ENCODE peak calls at places on chromosomes 12 and 14, in nine cellular contexts. V is foreskin fibroblast; F is stimulated activated CD4-positive, alpha-beta T cell treated with anti-CD3 and anti-CD28 coated beads, Interleukin-15, amount 100 ng/mL, for 1 hour; I is RWPE1; Y is NCI-H1436; G is activated naive CD4-positive, alpha-beta T cell; N is NCI-H1105 treated with DMSO at 0.1 percent for 48 hours; S is CD4-positive, CD25-positive, alpha-beta regulatory T cell; M is HepG2. R is an unnamed sample.

GRCh38 chr12:129839679-129840078 is 64.1 kb downstream of the TMEM132D start:
- DNase-seq in V (no peak), F (no peak), I (no peak), Y (no peak), G (no peak), N (no peak), S (no peak), M (no peak), R (no peak)

GRCh38 chr14:52692248-52692962 is 3.0 kb downstream of the ERO1A start:
- DNase-seq in V (peak), F (no peak), I (no peak), Y (no peak), G (no peak), N (no peak), S (peak), M (no peak), R (no peak)

GRCh38 chr12:13749380-13749779 is 232.0 kb downstream of the GRIN2B start:
- DNase-seq in V (no peak), F (no peak), I (no peak), Y (no peak), G (no peak), N (no peak), S (no peak), M (no peak), R (no peak)

GRCh38 chr14:23006544-23007419 is 3.2 kb downstream of the C14orf93 start:
- DNase-seq in V (peak), F (peak), I (peak), Y (peak), G (peak), N (peak), S (peak), M (peak), R (peak)

GRCh38 chr14:104102282-104102914 is 16.9 kb downstream of the ASPG start:
- DNase-seq in V (no peak), F (no peak), I (no peak), Y (no peak), G (no peak), N (no peak), S (no peak), M (no peak), R (no peak)

GRCh38 chr12:68622250-68622649 is 11.6 kb downstream of the RAP1B start:
- DNase-seq in V (peak), F (no peak), I (no peak), Y (no peak), G (no peak), N (no peak), S (no peak), M (no peak), R (no peak)

GRCh38 chr14:31965735-31966598 is 111.1 kb upstream of the ARHGAP5 start:
- DNase-seq in V (no peak), F (no peak), I (no peak), Y (no peak), G (no peak), N (no peak), S (peak), M (peak), R (no peak)

GRCh38 chr12:57521475-57522018 is 1.1 kb upstream of the MBD6 start:
- DNase-seq in V (peak), F (no peak), I (no peak), Y (peak), G (peak), N (no peak), S (no peak), M (peak), R (no peak)

GRCh38 chr12:48686037-48686595 is 4.1 kb upstream of the KANSL2 start:
- DNase-seq in V (no peak), F (no peak), I (no peak), Y (no peak), G (no peak), N (no peak), S (no peak), M (no peak), R (no peak)

R was measured in mesothelial cell of epicardium.